ENCODE peak calls at places on chromosomes 2 and 18, in eight cellular contexts. One of them, this sample, is unnamed.

GRCh38 chr2:128593518-128594272 is 275.0 kb upstream of the HS6ST1 start:
- DNase-seq in WTC11: no peak
- DNase-seq in uterus: no peak
- DNase-seq in GM13976: no peak
- DNase-seq in ovary: peak
- DNase-seq in cardiac muscle cell: peak
- DNase-seq in kidney epithelial cell: peak
- DNase-seq in testis: peak
- DNase-seq in this sample: no peak

GRCh38 chr2:208280933-208281332 is 14.9 kb downstream of the PIKFYVE start:
- DNase-seq in WTC11: no peak
- DNase-seq in GM13976: no peak
- DNase-seq in cardiac muscle cell: no peak
- DNase-seq in ovary: no peak
- DNase-seq in uterus: no peak
- DNase-seq in kidney epithelial cell: no peak
- DNase-seq in testis: no peak
- DNase-seq in this sample: no peak

GRCh38 chr2:3768960-3769765 is 65.8 kb downstream of the DCDC2C start:
- DNase-seq in WTC11: no peak
- DNase-seq in uterus: no peak
- DNase-seq in cardiac muscle cell: no peak
- DNase-seq in ovary: no peak
- DNase-seq in GM13976: no peak
- DNase-seq in testis: no peak
- DNase-seq in kidney epithelial cell: no peak
- DNase-seq in this sample: no peak

GRCh38 chr2:216696321-216696720 is 972 bp upstream of the IGFBP5 start:
- DNase-seq in testis: no peak
- DNase-seq in WTC11: no peak
- DNase-seq in ovary: no peak
- DNase-seq in cardiac muscle cell: no peak
- DNase-seq in GM13976: no peak
- DNase-seq in kidney epithelial cell: no peak
- DNase-seq in uterus: no peak
- DNase-seq in this sample: no peak

GRCh38 chr2:174338155-174338495 is 3.4 kb downstream of the SP9 start:
- DNase-seq in cardiac muscle cell: no peak
- DNase-seq in GM13976: no peak
- DNase-seq in testis: no peak
- DNase-seq in kidney epithelial cell: no peak
- DNase-seq in ovary: no peak
- DNase-seq in WTC11: no peak
- DNase-seq in uterus: no peak
- DNase-seq in this sample: no peak

GRCh38 chr2:105929506-105929905 is 184.8 kb downstream of the NCK2 start:
- DNase-seq in uterus: no peak
- DNase-seq in kidney epithelial cell: no peak
- DNase-seq in GM13976: no peak
- DNase-seq in cardiac muscle cell: no peak
- DNase-seq in WTC11: no peak
- DNase-seq in ovary: no peak
- DNase-seq in testis: no peak
- DNase-seq in this sample: no peak

GRCh38 chr2:157480182-157480961 is 36.5 kb upstream of the CYTIP start:
- DNase-seq in ovary: no peak
- DNase-seq in uterus: no peak
- DNase-seq in WTC11: no peak
- DNase-seq in cardiac muscle cell: no peak
- DNase-seq in testis: peak
- DNase-seq in kidney epithelial cell: no peak
- DNase-seq in GM13976: peak
- DNase-seq in this sample: no peak

GRCh38 chr18:23134780-23135678 is at the start of gene CABLES1:
- DNase-seq in uterus: peak
- DNase-seq in kidney epithelial cell: no peak
- DNase-seq in cardiac muscle cell: peak
- DNase-seq in testis: peak
- DNase-seq in GM13976: peak
- DNase-seq in WTC11: peak
- DNase-seq in ovary: peak
- DNase-seq in this sample: peak

GRCh38 chr2:235106874-235107639 is 155.2 kb downstream of the SH3BP4 start:
- DNase-seq in ovary: peak
- DNase-seq in GM13976: peak
- DNase-seq in kidney epithelial cell: peak
- DNase-seq in uterus: peak
- DNase-seq in WTC11: peak
- DNase-seq in cardiac muscle cell: peak
- DNase-seq in testis: peak
- DNase-seq in this sample: peak

DNA sequence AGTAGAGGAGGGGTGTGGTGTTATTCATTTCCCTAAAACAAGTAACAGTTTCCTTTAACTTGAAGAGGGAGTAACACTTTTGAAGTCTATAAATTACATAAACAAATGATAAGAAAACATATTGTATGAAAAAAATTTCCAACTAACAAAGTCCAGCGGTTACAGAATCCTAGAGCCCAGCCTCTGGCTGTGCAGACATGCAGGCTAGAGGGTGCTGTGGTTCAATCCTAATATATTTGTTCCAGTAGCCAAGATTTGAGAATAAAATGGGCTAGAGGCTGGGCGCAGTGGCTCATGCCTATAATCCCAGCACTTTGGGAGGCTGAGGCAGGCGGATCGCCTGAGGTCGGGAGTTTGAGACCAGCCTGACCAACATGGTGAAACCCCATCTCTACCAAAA is 56.9 kb downstream of the WDR75 start:
- DNase-seq in uterus: no peak
- DNase-seq in cardiac muscle cell: no peak
- DNase-seq in GM13976: no peak
- DNase-seq in ovary: peak
- DNase-seq in testis: peak
- DNase-seq in kidney epithelial cell: no peak
- DNase-seq in WTC11: no peak
- DNase-seq in this sample: no peak
- TF ChIP-seq CTCF in uterus: no peak
- TF ChIP-seq CTCF in cardiac muscle cell: peak
- TF ChIP-seq CTCF in GM13976: no peak
- TF ChIP-seq CTCF in ovary: no peak
- TF ChIP-seq CTCF in testis: no peak
- TF ChIP-seq CTCF in kidney epithelial cell: no peak
- TF ChIP-seq CTCF in WTC11: no peak
- TF ChIP-seq CTCF in this sample: no peak

GRCh38 chr18:63903981-63904570 is 3.7 kb upstream of the SERPINB10 start:
- DNase-seq in GM13976: no peak
- DNase-seq in ovary: no peak
- DNase-seq in kidney epithelial cell: no peak
- DNase-seq in uterus: no peak
- DNase-seq in cardiac muscle cell: no peak
- DNase-seq in testis: no peak
- DNase-seq in WTC11: no peak
- DNase-seq in this sample: no peak
- TF ChIP-seq CTCF in GM13976: no peak
- TF ChIP-seq CTCF in ovary: no peak
- TF ChIP-seq CTCF in kidney epithelial cell: no peak
- TF ChIP-seq CTCF in uterus: no peak
- TF ChIP-seq CTCF in cardiac muscle cell: no peak
- TF ChIP-seq CTCF in testis: no peak
- TF ChIP-seq CTCF in WTC11: no peak
- TF ChIP-seq CTCF in this sample: no peak

GRCh38 chr2:142877265-142877756 is at the start of gene KYNU:
- DNase-seq in GM13976: no peak
- DNase-seq in testis: no peak
- DNase-seq in ovary: no peak
- DNase-seq in cardiac muscle cell: no peak
- DNase-seq in WTC11: no peak
- DNase-seq in kidney epithelial cell: no peak
- DNase-seq in uterus: no peak
- DNase-seq in this sample: no peak
- TF ChIP-seq CTCF in GM13976: peak
- TF ChIP-seq CTCF in testis: no peak
- TF ChIP-seq CTCF in ovary: no peak
- TF ChIP-seq CTCF in cardiac muscle cell: no peak
- TF ChIP-seq CTCF in WTC11: no peak
- TF ChIP-seq CTCF in kidney epithelial cell: no peak
- TF ChIP-seq CTCF in uterus: no peak
- TF ChIP-seq CTCF in this sample: no peak

GRCh38 chr18:76805221-76805620 is 17.1 kb upstream of the ZNF236 start:
- DNase-seq in kidney epithelial cell: no peak
- DNase-seq in GM13976: no peak
- DNase-seq in testis: no peak
- DNase-seq in cardiac muscle cell: peak
- DNase-seq in ovary: no peak
- DNase-seq in uterus: no peak
- DNase-seq in WTC11: no peak
- DNase-seq in this sample: no peak
- TF ChIP-seq CTCF in kidney epithelial cell: no peak
- TF ChIP-seq CTCF in GM13976: no peak
- TF ChIP-seq CTCF in testis: no peak
- TF ChIP-seq CTCF in cardiac muscle cell: peak
- TF ChIP-seq CTCF in ovary: no peak
- TF ChIP-seq CTCF in uterus: no peak
- TF ChIP-seq CTCF in WTC11: no peak
- TF ChIP-seq CTCF in this sample: no peak

DNA sequence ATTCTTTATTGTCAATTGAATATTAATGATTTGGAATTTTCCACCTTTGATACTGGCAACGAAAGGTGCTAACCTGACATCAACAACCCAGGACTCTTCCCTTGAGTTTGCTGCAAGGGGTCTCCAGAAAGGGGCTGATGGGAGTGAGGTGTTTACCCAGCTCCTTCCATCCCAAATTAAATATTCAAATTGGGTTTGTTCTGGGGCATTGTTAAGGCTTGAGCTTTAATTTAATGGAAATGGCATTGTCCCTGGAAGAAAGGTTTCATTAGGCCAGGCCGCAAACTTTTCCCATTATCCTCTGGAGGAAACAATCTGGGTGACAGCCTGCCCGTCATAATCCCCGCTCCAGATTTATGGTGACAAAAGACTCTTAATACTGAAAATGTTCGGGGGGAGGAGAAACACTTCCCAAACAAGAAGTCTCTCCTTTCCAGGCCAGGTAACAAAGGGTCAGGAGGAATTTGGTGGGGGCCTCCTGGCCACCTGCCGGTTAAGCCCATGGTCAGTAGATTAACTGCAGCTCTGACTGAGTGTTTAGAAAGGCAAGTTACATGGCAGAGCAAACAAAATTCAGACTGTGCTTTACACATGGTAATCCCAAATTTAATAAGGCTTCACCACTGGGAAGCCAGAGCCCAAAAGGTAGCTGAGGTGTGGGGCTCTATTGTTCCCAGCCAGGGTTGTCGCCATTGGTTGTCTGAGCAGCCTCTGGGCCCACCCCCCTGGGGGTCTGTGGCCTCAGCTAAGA is 151.4 kb upstream of the SIX3 start:
- DNase-seq in WTC11: no peak
- DNase-seq in ovary: no peak
- DNase-seq in cardiac muscle cell: no peak
- DNase-seq in kidney epithelial cell: no peak
- DNase-seq in GM13976: no peak
- DNase-seq in uterus: no peak
- DNase-seq in testis: no peak
- DNase-seq in this sample: no peak
- TF ChIP-seq CTCF in WTC11: no peak
- TF ChIP-seq CTCF in ovary: no peak
- TF ChIP-seq CTCF in cardiac muscle cell: no peak
- TF ChIP-seq CTCF in kidney epithelial cell: no peak
- TF ChIP-seq CTCF in GM13976: no peak
- TF ChIP-seq CTCF in uterus: no peak
- TF ChIP-seq CTCF in testis: no peak
- TF ChIP-seq CTCF in this sample: no peak

GRCh38 chr2:84947010-84947593 is 23.9 kb upstream of the KCMF1 start:
- DNase-seq in ovary: no peak
- DNase-seq in cardiac muscle cell: no peak
- DNase-seq in uterus: no peak
- DNase-seq in testis: no peak
- DNase-seq in kidney epithelial cell: no peak
- DNase-seq in WTC11: no peak
- DNase-seq in GM13976: no peak
- DNase-seq in this sample: no peak

GRCh38 chr2:84942964-84943421 is 28.0 kb upstream of the KCMF1 start:
- DNase-seq in cardiac muscle cell: no peak
- DNase-seq in GM13976: peak
- DNase-seq in testis: no peak
- DNase-seq in WTC11: no peak
- DNase-seq in kidney epithelial cell: no peak
- DNase-seq in uterus: no peak
- DNase-seq in ovary: no peak
- DNase-seq in this sample: no peak

GRCh38 chr2:84942166-84942565 is 28.8 kb upstream of the KCMF1 start:
- DNase-seq in ovary: no peak
- DNase-seq in testis: no peak
- DNase-seq in uterus: no peak
- DNase-seq in kidney epithelial cell: no peak
- DNase-seq in WTC11: no peak
- DNase-seq in GM13976: no peak
- DNase-seq in cardiac muscle cell: no peak
- DNase-seq in this sample: no peak

GRCh38 chr2:84944257-84944909 is 26.6 kb upstream of the KCMF1 start:
- DNase-seq in GM13976: no peak
- DNase-seq in WTC11: no peak
- DNase-seq in uterus: no peak
- DNase-seq in cardiac muscle cell: no peak
- DNase-seq in ovary: no peak
- DNase-seq in testis: no peak
- DNase-seq in kidney epithelial cell: no peak
- DNase-seq in this sample: no peak

DNA sequence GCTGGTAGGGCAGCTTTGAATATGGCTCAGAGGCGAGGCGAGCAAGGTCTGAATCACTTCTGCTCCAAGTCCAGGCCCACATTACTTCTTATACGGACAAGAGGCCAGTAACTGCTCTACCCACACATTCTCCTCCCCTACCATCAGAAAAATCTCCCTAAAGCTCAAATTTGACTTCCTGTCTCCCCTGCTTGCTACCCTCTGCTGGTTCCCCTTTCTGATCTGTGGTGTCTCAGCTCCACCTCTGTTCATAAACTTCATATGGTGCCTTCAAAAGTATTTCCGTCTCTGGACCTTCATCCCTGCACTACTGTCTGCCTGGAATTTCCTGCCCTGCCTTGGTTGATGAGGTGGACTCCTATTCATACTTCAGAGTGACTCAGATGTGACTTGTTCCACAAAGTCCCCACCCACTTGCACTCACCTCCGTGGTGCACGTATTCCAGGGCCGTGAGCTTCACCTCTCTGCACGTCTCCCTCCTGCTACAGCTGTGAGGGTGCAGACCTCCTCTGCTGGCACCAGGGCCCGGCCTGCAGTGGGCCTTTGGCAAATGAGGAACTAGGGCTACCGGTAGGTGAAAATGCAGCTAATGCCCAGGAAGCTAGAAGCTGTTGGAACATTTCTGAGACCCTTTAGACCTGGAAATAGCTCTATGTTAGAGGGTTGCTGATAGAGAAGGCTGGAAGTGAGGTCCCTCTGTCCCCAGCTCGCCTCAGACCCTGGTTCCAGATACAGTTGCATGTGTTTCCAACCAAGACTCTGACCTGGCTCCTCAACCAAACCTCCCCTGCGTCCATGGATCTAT is 24.6 kb upstream of the KCMF1 start:
- DNase-seq in ovary: no peak
- DNase-seq in testis: no peak
- DNase-seq in cardiac muscle cell: no peak
- DNase-seq in uterus: no peak
- DNase-seq in kidney epithelial cell: peak
- DNase-seq in GM13976: peak
- DNase-seq in WTC11: no peak
- DNase-seq in this sample: no peak
- TF ChIP-seq CTCF in ovary: no peak
- TF ChIP-seq CTCF in testis: no peak
- TF ChIP-seq CTCF in cardiac muscle cell: no peak
- TF ChIP-seq CTCF in uterus: no peak
- TF ChIP-seq CTCF in kidney epithelial cell: no peak
- TF ChIP-seq CTCF in GM13976: no peak
- TF ChIP-seq CTCF in WTC11: no peak
- TF ChIP-seq CTCF in this sample: no peak

This sample was measured in D721Med.